ENCODE peak calls at places on chromosomes 11 and 22, in five cellular contexts. I, L, C, V and H are unnamed samples.

GRCh38 chr11:116357769-116358544 is 414.8 kb downstream of the BUD13 start:
- DNase-seq in L (peak; percentile 84), I (peak; percentile 37), C (no peak), V (no peak), H (peak; percentile 88)

GRCh38 chr11:2807801-2808241 is 77.8 kb downstream of the CDKN1C start:
- DNase-seq in V (no peak), C (no peak), L (no peak), I (no peak), H (no peak)

GRCh38 chr11:66346476-66347424 is 679 bp downstream of the B4GAT1 start:
- DNase-seq in I (no peak), V (no peak), C (no peak), L (no peak), H (peak; percentile 68)

GRCh38 chr22:50529416-50530279 is at the start of gene TYMP:
- DNase-seq in I (no peak), C (no peak), L (no peak), V (peak; percentile 19), H (peak; percentile 72)

GRCh38 chr22:45228401-45228754 is 12.3 kb downstream of the KIAA0930 start:
- DNase-seq in I (no peak), V (no peak), L (no peak), C (no peak), H (no peak)

GRCh38 chr11:90594658-90595057 is 371.8 kb upstream of the CHORDC1 start:
- DNase-seq in V (no peak), I (no peak), L (no peak), C (no peak), H (no peak)

GRCh38 chr11:67996622-67997459 is 7.1 kb downstream of the UNC93B1 start:
- DNase-seq in I (peak; percentile 89), L (peak; percentile 94), C (no peak), V (no peak), H (peak; percentile 99)

GRCh38 chr22:38079804-38080203 is 4.2 kb downstream of the SLC16A8 start:
- DNase-seq in I (no peak), L (no peak), V (no peak), C (no peak), H (no peak)

GRCh38 chr22:45120931-45121330 is 42.8 kb upstream of the NUP50 start:
- DNase-seq in L (no peak), I (no peak), V (no peak), C (no peak), H (no peak)

GRCh38 chr11:60357771-60358170 is 20.6 kb upstream of the MS4A7 start:
- DNase-seq in C (no peak), V (no peak), I (no peak), L (no peak), H (no peak)

GRCh38 chr11:33687733-33688479 is 12.7 kb downstream of the C11orf91 start:
- DNase-seq in L (peak; percentile 48), C (peak; percentile 33), V (peak; percentile 60), I (peak; percentile 60), H (peak; percentile 72)

GRCh38 chr11:19702620-19703019 is 10.0 kb upstream of the NAV2 start:
- DNase-seq in V (no peak), L (no peak), C (no peak), I (no peak), H (no peak)

GRCh38 chr11:43944761-43945311 is 2.4 kb downstream of the C11orf96 start:
- DNase-seq in C (no peak), L (peak; percentile 83), I (no peak), V (peak; percentile 19), H (no peak)

GRCh38 chr11:43950323-43950855 is 8.0 kb downstream of the C11orf96 start:
- DNase-seq in V (no peak), I (no peak), C (no peak), L (peak; percentile 2), H (no peak)

GRCh38 chr11:43947003-43947500 is 4.6 kb downstream of the C11orf96 start:
- DNase-seq in I (peak; percentile 19), L (peak; percentile 50), V (peak; percentile 27), C (no peak), H (no peak)

GRCh38 chr11:43948341-43949185 is 6.1 kb downstream of the C11orf96 start:
- DNase-seq in L (peak; percentile 15), V (no peak), I (no peak), C (no peak), H (no peak)

GRCh38 chr11:43947815-43948214 is 5.4 kb downstream of the C11orf96 start:
- DNase-seq in C (no peak), V (no peak), I (no peak), L (no peak), H (no peak)
- TF ChIP-seq POLR2A in C (no peak), V (no peak), I (no peak), L (no peak), H (no peak)

DNA sequence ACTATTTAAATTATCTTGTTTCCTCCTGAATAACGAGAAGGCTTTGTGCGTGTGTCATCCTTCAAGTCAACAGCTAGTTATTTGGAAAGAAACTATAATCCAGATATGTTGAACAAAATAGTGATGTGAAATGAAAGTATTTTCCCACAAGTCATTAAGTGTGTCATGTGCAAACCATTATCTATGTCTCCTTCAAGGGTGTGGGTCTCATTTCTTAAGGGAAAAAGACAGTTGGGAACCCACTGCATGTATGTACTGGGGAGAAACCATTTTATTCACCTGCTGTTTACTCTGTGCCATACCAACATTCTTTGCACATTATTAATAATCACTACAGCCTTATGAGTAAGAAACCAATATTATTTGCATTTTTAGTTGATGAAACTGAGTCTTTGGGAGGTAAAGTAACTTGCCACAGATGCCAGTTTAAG is 145.3 kb upstream of the CTSC start:
- DNase-seq in V (no peak), C (no peak), I (no peak), L (no peak), H (no peak)
- TF ChIP-seq ZNF274 in V (no peak), C (no peak), I (no peak), L (no peak), H (no peak)

GRCh38 chr11:56543739-56544138 is 682 bp upstream of the OR5M11 start:
- DNase-seq in C (no peak), I (no peak), L (no peak), V (no peak), H (no peak)

GRCh38 chr11:56545531-56545930 is 2.5 kb upstream of the OR5M11 start:
- DNase-seq in L (no peak), V (no peak), I (no peak), C (no peak), H (no peak)

GRCh38 chr11:56543157-56543556 is at the start of gene OR5M11:
- DNase-seq in C (no peak), L (no peak), I (no peak), V (no peak), H (no peak)
- TF ChIP-seq POLR2A in C (no peak), L (no peak), I (no peak), V (no peak), H (no peak)

GRCh38 chr11:124194696-124195418 is 11.7 kb downstream of the OR10D3 start:
- DNase-seq in L (peak; percentile 48), I (peak; percentile 57), V (peak; percentile 50), C (peak; percentile 9), H (no peak)
- TF ChIP-seq ZNF274 in L (no peak), I (no peak), V (no peak), C (no peak), H (no peak)

GRCh38 chr11:1309498-1310314 is at the start of gene TOLLIP:
- DNase-seq in I (peak; percentile 74), C (peak; percentile 56), V (peak; percentile 82), L (peak; percentile 100), H (peak; percentile 98)
- TF ChIP-seq POLR2A in I (no peak), C (peak; percentile 97), V (peak; percentile 59), L (peak; percentile 77), H (no peak)

GRCh38 chr11:43937434-43938411 is 4.7 kb upstream of the C11orf96 start:
- DNase-seq in C (no peak), V (no peak), L (peak; percentile 65), I (peak; percentile 27), H (no peak)
- TF ChIP-seq ZNF274 in C (no peak), V (no peak), L (no peak), I (no peak), H (no peak)

DNA sequence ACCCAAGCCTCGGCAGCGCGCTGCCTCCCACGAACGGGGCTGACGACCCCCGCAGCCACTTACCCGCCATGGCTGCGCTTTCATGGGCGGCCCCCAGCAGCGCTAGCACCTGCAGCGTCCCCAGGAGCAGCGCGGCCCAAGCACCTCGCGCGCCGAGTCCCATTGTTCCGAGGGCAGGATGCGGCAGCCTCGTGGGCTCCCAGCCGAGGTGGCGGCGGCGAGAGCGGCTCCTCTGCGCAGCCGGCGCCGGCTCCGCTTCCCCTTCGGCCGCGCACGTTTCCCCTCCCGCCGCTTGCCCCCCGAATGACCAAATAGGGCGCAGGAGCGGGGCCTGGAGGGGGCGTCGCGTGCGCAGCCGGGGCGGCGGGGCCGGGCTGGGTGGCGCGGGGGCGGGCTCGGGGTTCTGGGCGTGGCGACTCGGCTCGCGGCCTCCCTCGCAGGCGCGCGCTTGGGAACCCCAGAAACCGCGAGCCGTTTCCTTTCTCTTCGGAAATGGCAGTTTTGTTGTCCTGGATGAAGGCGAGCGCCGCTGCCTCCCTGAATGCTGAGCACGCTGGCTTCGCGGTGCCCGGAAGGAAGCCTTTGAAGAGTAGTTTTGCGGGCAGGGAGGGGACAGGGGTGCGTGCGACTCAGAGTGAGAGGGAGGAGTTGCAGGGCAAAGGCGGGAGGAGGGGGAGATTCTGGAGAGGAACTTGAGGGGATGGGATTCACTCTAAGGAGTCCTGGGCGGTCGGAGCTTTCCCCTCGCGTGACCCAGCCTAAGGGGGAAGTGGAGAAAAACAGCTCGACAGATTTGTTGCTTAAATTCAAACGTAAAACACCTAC is at the start of gene TMEM123:
- DNase-seq in C (no peak), V (peak; percentile 71), L (peak; percentile 89), I (peak; percentile 44), H (peak; percentile 87)
- TF ChIP-seq POLR2A in C (peak; percentile 96), V (peak; percentile 48), L (peak; percentile 80), I (peak; percentile 28), H (no peak)

GRCh38 chr22:32660292-32660691 is 141.2 kb upstream of the TIMP3 start:
- DNase-seq in I (peak; percentile 37), C (no peak), V (peak; percentile 78), L (peak; percentile 69), H (peak; percentile 36)

GRCh38 chr22:32662587-32662915 is 139.0 kb upstream of the TIMP3 start:
- DNase-seq in I (no peak), V (no peak), C (no peak), L (no peak), H (no peak)

GRCh38 chr22:32661737-32662586 is 139.5 kb upstream of the TIMP3 start:
- DNase-seq in V (no peak), I (no peak), C (no peak), L (no peak), H (no peak)

GRCh38 chr22:32665676-32666075 is 135.8 kb upstream of the TIMP3 start:
- DNase-seq in V (no peak), C (no peak), I (no peak), L (no peak), H (no peak)

DNA sequence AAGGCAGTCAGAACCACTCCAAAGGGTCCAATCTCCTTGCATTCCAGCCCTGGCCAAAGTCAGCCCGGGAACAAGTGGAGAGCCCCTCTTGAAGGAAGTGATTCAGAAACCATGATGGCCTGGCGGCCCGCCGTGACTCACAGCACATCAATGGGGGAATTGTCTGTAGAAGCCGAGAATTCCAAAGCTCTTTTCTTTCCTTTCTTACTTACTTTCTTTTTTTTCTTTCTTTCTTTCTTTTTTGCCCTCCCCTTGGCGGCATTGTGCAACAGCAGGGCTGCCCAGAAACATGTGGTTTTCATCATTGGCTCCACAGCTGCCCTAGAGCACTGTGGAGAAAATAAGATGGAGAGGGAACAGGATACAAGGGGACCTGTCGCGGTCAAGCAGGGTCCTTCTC is 140.2 kb upstream of the TIMP3 start:
- DNase-seq in I (no peak), V (no peak), C (no peak), L (no peak), H (peak; percentile 9)
- TF ChIP-seq ZNF274 in I (no peak), V (no peak), C (no peak), L (no peak), H (no peak)